ENCODE peak calls at places on chromosomes 7 and 10, in five cellular contexts. C is endodermal cell, X is OCI-LY7, N is right lobe of liver, B is fibroblast of mammary gland. J is an unnamed sample.
A peak's percentile ranks its signal among the peaks of the same experiment; 100 is the strongest.

GRCh38 chr7:154167051-154167450 is 114.9 kb downstream of the DPP6 start:
- DNase-seq in C (no peak), X (no peak), N (no peak), B (no peak), J (no peak)

GRCh38 chr7:77985232-77985973 is 186.8 kb downstream of the PHTF2 start:
- DNase-seq in C (no peak), X (no peak), N (no peak), B (no peak), J (no peak)

GRCh38 chr7:129665013-129665401 is 53.5 kb downstream of the NRF1 start:
- DNase-seq in C (peak; percentile 85), X (no peak), N (no peak), B (peak; percentile 97), J (no peak)

GRCh38 chr10:92506336-92506735 is 67.6 kb downstream of the IDE start:
- DNase-seq in C (no peak), X (no peak), N (no peak), B (no peak), J (no peak)

GRCh38 chr7:24734306-24734705 is 23.0 kb downstream of the GSDME start:
- DNase-seq in C (no peak), X (no peak), N (no peak), B (no peak), J (no peak)

GRCh38 chr10:69261184-69261583 is 17.1 kb upstream of the HK1 start:
- DNase-seq in C (no peak), X (no peak), N (no peak), B (no peak), J (no peak)

GRCh38 chr7:158863611-158864506 is 7.5 kb downstream of the DYNC2I1 start:
- DNase-seq in C (peak; percentile 70), X (no peak), N (peak; percentile 75), B (peak; percentile 53), J (peak; percentile 73)

GRCh38 chr10:112370424-112370819 is 3.5 kb upstream of the ACSL5 start:
- DNase-seq in C (peak; percentile 23), X (no peak), N (no peak), B (no peak), J (no peak)

GRCh38 chr7:30938435-30939316 is 25.1 kb upstream of the GHRHR start:
- DNase-seq in C (peak; percentile 99), X (peak; percentile 67), N (peak; percentile 87), B (peak; percentile 75), J (peak; percentile 78)

GRCh38 chr10:114181971-114182370 is 2.8 kb downstream of the TDRD1 start:
- DNase-seq in C (no peak), X (no peak), N (no peak), B (no peak), J (no peak)

DNA sequence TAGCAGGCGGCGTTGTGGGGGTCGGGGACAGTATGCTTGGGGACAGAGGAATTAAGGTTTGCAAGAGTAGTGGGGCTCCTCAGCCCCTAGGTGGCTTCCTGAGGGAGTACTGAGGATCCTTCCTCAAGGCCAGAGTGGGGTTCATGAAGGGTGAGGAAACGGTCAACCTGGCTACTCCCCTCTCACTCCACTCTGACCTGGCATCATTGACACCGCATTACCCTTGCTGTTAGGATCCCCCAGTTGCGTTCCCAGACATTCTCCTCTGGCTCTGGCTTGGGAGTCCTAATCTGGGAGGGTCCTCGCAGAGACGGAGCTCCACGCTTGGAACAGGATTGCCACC is 496 bp downstream of the EPHB6 start:
- DNase-seq in C (no peak), X (no peak), N (no peak), B (no peak), J (no peak)
- TF ChIP-seq CTCF in C (peak; percentile 50), X (no peak), N (no peak), B (no peak), J (no peak)

GRCh38 chr7:96359876-96360275 is 38.0 kb upstream of the SLC25A13 start:
- DNase-seq in C (no peak), X (no peak), N (no peak), B (no peak), J (no peak)

GRCh38 chr7:96355990-96356506 is 34.1 kb upstream of the SLC25A13 start:
- DNase-seq in C (no peak), X (no peak), N (no peak), B (no peak), J (no peak)

GRCh38 chr7:96361116-96361857 is 39.4 kb upstream of the SLC25A13 start:
- DNase-seq in C (no peak), X (no peak), N (no peak), B (peak; percentile 5), J (no peak)
- TF ChIP-seq CTCF in C (no peak), X (no peak), N (no peak), B (no peak), J (no peak)

GRCh38 chr10:91391915-91392314 is 18.2 kb upstream of the HECTD2 start:
- DNase-seq in C (no peak), X (no peak), N (no peak), B (no peak), J (no peak)

GRCh38 chr10:91385686-91386085 is 24.5 kb upstream of the HECTD2 start:
- DNase-seq in C (no peak), X (no peak), N (no peak), B (no peak), J (no peak)

DNA sequence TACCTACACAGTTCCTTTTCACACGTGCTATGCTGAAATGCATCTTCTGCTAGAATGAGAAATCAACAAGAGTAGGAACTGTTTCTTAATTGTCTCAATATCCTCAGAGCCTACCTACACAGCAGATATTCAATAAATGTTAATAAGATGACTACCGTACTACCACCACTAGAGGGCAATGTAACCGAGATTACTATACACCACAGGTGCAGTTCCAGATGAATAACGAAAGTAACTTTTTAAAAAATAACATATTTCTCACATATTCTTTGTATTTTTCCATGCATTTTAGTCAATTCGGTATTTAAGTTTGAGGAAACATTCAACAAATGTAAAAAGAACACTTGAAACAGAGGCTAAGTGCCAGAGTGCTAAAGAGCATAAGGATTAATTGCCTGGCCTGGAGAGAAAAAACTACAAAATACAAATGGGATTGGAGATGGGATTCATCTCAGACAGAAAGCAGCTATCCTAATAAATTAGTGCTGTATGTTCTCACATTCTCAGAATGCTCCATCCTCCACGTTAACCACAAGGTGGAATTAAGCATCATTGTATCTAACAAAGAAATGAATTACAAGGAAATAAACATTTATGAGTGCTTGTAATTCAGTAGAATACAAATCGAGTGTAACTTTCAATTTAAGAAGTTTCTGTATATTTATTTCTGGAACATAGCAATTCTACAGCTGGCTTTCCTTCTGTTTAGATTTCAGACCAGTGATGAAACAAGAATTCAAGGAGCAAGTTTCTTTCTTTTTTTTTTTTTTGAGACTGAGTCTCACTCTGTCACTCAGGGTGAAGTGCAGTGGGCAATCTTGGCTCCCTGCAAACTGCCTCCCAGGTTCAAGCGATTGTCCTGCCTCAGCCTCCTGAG is 20.3 kb upstream of the HECTD2 start:
- DNase-seq in C (no peak), X (peak; percentile 84), N (no peak), B (peak; percentile 72), J (peak; percentile 50)
- TF ChIP-seq CTCF in C (peak; percentile 82), X (peak; percentile 82), N (peak; percentile 74), B (peak; percentile 59), J (peak; percentile 51)

GRCh38 chr10:121185816-121186215 is 334.7 kb downstream of the WDR11 start:
- DNase-seq in C (no peak), X (no peak), N (no peak), B (no peak), J (no peak)

GRCh38 chr10:121183241-121183640 is 332.1 kb downstream of the WDR11 start:
- DNase-seq in C (no peak), X (no peak), N (no peak), B (no peak), J (no peak)

GRCh38 chr10:121187375-121187774 is 336.2 kb downstream of the WDR11 start:
- DNase-seq in C (peak; percentile 67), X (no peak), N (no peak), B (no peak), J (no peak)

GRCh38 chr10:121189092-121189491 is 337.9 kb downstream of the WDR11 start:
- DNase-seq in C (no peak), X (no peak), N (no peak), B (no peak), J (no peak)

DNA sequence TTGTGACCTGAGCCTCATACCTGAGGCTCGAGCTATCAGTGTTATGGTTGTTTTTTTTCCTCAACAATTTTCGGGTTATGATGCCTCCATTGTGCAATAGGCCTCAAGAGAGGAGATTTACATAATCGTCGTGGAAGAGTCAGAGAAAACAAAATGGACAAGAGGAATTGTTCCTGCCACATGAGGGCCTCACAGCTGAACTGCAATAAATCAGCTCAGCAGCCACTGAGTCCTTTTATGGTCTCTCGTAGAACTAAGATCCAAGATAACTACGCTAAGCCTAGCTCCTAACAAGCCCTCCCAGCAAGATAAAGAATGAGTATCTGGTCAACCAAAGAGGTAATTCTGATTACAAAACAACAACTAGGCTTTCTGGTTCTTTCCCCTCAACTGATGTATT is 336.8 kb downstream of the WDR11 start:
- DNase-seq in C (no peak), X (no peak), N (no peak), B (no peak), J (no peak)
- TF ChIP-seq CTCF in C (peak; percentile 40), X (no peak), N (no peak), B (no peak), J (no peak)

DNA sequence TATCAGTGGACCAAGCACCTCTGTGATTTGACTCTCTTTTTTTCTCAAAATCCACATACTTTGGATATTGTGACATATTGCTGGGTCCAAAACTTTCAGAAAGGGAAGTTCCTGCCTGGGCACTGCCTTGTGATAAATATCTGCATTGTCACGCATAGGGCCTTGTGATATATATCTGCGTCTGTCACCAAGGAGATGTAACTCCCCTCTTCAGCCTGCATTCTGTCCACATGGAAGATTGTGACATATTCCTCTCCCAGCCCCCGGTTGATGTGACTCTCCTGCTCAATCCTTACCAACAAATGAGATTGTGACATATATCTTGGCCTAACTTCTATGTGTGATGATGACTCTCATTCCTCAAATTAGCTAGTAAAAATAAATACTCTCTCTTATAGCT is 25.4 kb upstream of the ZNF107 start:
- DNase-seq in C (no peak), X (no peak), N (no peak), B (no peak), J (no peak)
- TF ChIP-seq CTCF in C (no peak), X (no peak), N (no peak), B (no peak), J (no peak)

DNA sequence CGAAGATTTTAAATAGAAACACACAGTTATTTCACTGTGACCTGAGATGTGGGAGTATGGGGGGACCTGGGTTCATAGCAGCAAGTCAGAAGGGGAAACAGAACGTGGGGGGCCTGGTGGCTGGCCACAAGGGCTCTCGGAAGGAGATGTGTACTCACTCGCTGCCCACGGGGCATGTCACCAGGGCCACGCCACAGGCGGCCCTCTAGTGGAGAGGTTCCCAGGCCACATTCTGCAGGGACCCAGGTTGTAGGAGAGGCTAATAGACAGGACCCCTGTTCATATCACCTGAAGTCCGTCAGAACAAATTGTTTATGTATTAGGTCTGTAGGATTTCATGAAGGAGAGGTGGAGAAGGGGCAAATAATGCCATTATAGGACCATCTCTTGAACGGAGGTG is 25.1 kb upstream of the SVOPL start:
- DNase-seq in C (peak; percentile 65), X (no peak), N (no peak), B (no peak), J (no peak)
- TF ChIP-seq CTCF in C (peak; percentile 65), X (peak; percentile 33), N (no peak), B (no peak), J (peak; percentile 9)

J was measured in GM20000.